ENCODE peak calls at places on chromosomes 7 and 10, in four cellular contexts. W, D, L and Z are unnamed samples.
A peak's percentile ranks its signal among the peaks of the same experiment; 100 is the strongest.

GRCh38 chr7:131011437-131011752 is 277.4 kb upstream of the KLF14 start:
- DNase-seq in W (peak; percentile 43), L (no peak), D (no peak), Z (no peak)

GRCh38 chr7:28732037-28732869 is 225.9 kb downstream of the TRIL start:
- DNase-seq in D (no peak), L (peak; percentile 22), W (no peak), Z (no peak)

GRCh38 chr7:27840314-27840713 is 100.4 kb downstream of the TAX1BP1 start:
- DNase-seq in W (no peak), L (no peak), D (no peak), Z (no peak)

GRCh38 chr10:62647375-62648092 is 157.0 kb upstream of the ADO start:
- DNase-seq in L (no peak), D (no peak), W (no peak), Z (no peak)

GRCh38 chr10:452512-453504 is 236.7 kb downstream of the DIP2C start:
- DNase-seq in W (no peak), L (no peak), D (no peak), Z (no peak)

GRCh38 chr10:100184426-100185219 is 1.2 kb downstream of the ERLIN1 start:
- DNase-seq in L (no peak), W (no peak), D (no peak), Z (no peak)

GRCh38 chr7:138519061-138519798 is 59.2 kb downstream of the TRIM24 start:
- DNase-seq in L (no peak), D (no peak), W (no peak), Z (no peak)

GRCh38 chr7:2157473-2158279 is 75.1 kb downstream of the MAD1L1 start:
- DNase-seq in W (no peak), L (peak; percentile 92), D (peak; percentile 95), Z (no peak)